ENCODE peak calls at places on chromosomes 2 and 18, in six cellular contexts. D, M, X, P, G and K are unnamed samples.

GRCh38 chr2:110647777-110648176 is 30.1 kb downstream of the BUB1 start:
- DNase-seq in M (no peak), X (no peak), P (no peak), G (no peak), D (no peak), K (no peak)

GRCh38 chr2:217735899-217736298 is 266.9 kb downstream of the TNS1 start:
- DNase-seq in P (no peak), M (no peak), D (no peak), G (no peak), X (no peak), K (no peak)

GRCh38 chr2:101467306-101467705 is 7.6 kb downstream of the RFX8 start:
- DNase-seq in D (peak; percentile 32), P (peak; percentile 88), X (peak; percentile 48), G (peak; percentile 38), M (peak; percentile 42), K (peak; percentile 51)

GRCh38 chr2:32422133-32422532 is 65.3 kb downstream of the BIRC6 start:
- DNase-seq in G (no peak), P (no peak), M (peak; percentile 22), D (no peak), X (no peak), K (no peak)

GRCh38 chr2:177689623-177690022 is 297.1 kb downstream of the AGPS start:
- DNase-seq in X (no peak), M (no peak), D (no peak), P (no peak), G (no peak), K (no peak)

GRCh38 chr2:53353372-53354111 is 414.1 kb upstream of the CHAC2 start:
- DNase-seq in D (peak; percentile 4), G (peak; percentile 51), M (peak; percentile 15), P (peak; percentile 57), X (no peak), K (peak; percentile 41)

GRCh38 chr2:148888003-148888501 is 13.0 kb downstream of the KIF5C start:
- DNase-seq in X (no peak), M (no peak), P (peak; percentile 59), G (no peak), D (peak; percentile 44), K (peak; percentile 49)

GRCh38 chr2:39730685-39731302 is 48.3 kb downstream of the THUMPD2 start:
- DNase-seq in D (no peak), X (no peak), M (peak; percentile 35), G (peak; percentile 46), P (peak; percentile 74), K (no peak)

GRCh38 chr2:231708773-231709635 is 679 bp downstream of the PTMA start:
- DNase-seq in M (peak; percentile 31), D (no peak), X (peak; percentile 50), G (peak; percentile 69), P (peak; percentile 51), K (no peak)

GRCh38 chr18:29176681-29177080 is 999.8 kb upstream of the CDH2 start:
- DNase-seq in D (no peak), G (no peak), X (no peak), P (no peak), M (no peak), K (no peak)

GRCh38 chr2:176075476-176075875 is 8.3 kb downstream of the EVX2 start:
- DNase-seq in D (no peak), X (peak; percentile 57), M (no peak), G (no peak), P (peak; percentile 80), K (peak; percentile 53)

GRCh38 chr18:6561029-6561861 is 146.5 kb upstream of the L3MBTL4 start:
- DNase-seq in D (no peak), P (peak; percentile 57), M (peak; percentile 67), X (no peak), G (peak; percentile 85), K (no peak)

GRCh38 chr18:6557052-6557451 is 142.3 kb upstream of the L3MBTL4 start:
- DNase-seq in G (peak; percentile 23), M (no peak), X (no peak), D (peak; percentile 33), P (peak; percentile 40), K (peak; percentile 67)

GRCh38 chr18:6558770-6559169 is 144.1 kb upstream of the L3MBTL4 start:
- DNase-seq in P (no peak), G (no peak), D (no peak), M (no peak), X (no peak), K (no peak)

GRCh38 chr18:6561893-6562292 is 147.2 kb upstream of the L3MBTL4 start:
- DNase-seq in P (no peak), G (no peak), D (no peak), X (no peak), M (no peak), K (no peak)

GRCh38 chr18:6557470-6558245 is 142.9 kb upstream of the L3MBTL4 start:
- DNase-seq in M (no peak), D (no peak), X (no peak), G (no peak), P (no peak), K (peak; percentile 75)
- H3K18ac ChIP-seq in M (no peak overlapping the region), D (no peak overlapping the region), X (peak overlapping the region; percentile 9), G (no peak overlapping the region), P (peak overlapping the region; percentile 4), K (no peak overlapping the region)

GRCh38 chr2:1811258-1811970 is 67.1 kb upstream of the PXDN start:
- DNase-seq in D (no peak), G (no peak), M (peak; percentile 5), P (no peak), X (no peak), K (no peak)
- H2AK5ac ChIP-seq in D (no peak overlapping the region), G (no peak overlapping the region), M (peak overlapping the region; percentile 24), P (no peak overlapping the region), X (no peak overlapping the region), K (no peak overlapping the region)

DNA sequence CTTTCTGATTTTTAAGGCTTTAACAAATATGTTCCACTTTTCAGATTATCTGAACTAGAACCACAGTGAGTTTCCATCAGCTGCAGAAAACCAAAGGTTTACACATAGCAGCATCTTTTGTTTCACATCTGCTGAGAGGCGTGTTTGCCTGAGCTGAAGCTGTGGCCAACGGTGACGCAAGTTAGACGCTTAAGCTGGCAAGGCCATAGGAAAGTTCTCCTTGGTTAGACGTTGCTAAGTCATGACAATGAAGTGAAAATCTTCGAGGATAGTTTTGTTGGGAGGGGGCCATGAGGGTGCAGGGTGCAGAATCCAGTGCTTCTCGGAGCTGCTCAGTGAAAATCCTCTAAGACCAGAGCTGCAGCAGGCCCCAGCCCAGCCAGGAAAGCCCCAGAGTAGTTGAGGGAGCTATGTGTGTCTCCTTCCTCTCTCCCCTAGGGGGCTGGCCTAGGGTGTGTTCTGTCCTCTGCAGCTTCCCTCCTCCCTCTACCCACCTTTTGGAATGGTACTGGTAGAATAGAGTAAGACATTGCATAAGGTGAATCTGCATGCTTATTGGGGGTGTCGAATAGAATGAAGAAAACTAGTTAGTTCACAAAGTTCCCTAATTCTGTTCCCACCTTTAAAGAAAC is 105.4 kb downstream of the FHOD3 start:
- DNase-seq in P (peak; percentile 57), M (peak; percentile 35), X (no peak), G (no peak), D (no peak), K (peak; percentile 61)
- H3K18ac ChIP-seq in P (no peak overlapping the region), M (no peak overlapping the region), X (no peak overlapping the region), G (no peak overlapping the region), D (no peak overlapping the region), K (no peak overlapping the region)

GRCh38 chr2:160491922-160492371 is 1.7 kb downstream of the RBMS1 start:
- DNase-seq in M (peak; percentile 75), P (peak; percentile 71), G (peak; percentile 86), X (no peak), D (no peak), K (no peak)

GRCh38 chr2:160490760-160491367 is 2.7 kb downstream of the RBMS1 start:
- DNase-seq in M (no peak), P (no peak), X (no peak), G (no peak), D (no peak), K (no peak)

GRCh38 chr2:160494243-160494642 is 636 bp upstream of the RBMS1 start:
- DNase-seq in X (no peak), M (no peak), D (no peak), G (peak; percentile 46), P (no peak), K (no peak)

GRCh38 chr2:160492401-160493226 is 993 bp downstream of the RBMS1 start:
- DNase-seq in M (peak; percentile 67), P (peak; percentile 95), D (peak; percentile 87), X (peak; percentile 90), G (peak; percentile 82), K (peak; percentile 90)

DNA sequence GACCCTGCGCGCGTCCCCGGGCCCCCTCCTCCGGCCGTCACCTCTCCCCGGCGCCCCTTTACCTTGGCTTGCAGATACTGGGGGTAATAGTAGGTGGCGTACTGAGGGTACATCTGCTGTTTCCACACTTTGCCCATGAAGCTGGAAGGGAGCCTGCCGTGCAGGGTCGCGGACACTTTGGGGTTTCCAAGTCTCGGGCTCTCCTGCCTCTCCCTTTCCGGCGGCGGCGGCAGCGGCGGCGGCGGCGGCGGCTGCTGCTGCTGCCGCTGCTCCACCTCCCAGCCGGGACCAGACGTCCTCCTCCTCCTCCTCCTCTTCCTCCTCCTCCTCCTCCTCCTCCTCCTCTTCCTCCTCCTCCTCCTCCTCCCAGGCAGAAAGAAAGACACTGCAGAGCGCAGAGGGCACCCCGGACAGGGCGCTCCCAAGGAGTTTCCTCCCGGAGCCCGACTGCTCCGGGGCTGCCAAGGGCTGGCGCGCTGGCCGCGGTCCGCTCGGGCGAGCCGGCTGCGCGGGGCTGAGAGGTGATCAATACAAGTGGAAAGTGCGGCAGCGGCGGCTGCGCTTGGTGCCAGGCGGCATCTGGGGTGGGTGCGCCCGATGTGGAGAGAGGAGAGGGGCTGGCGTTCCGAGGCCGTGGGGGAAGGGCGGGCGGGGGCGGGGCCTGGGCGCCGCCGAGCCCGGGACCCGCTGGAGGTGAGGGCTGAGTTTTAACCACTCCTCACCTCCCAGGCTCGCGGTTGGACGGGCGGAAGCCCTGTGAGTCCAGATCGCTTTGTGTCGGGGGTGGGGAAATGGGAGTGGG is at the start of gene RBMS1:
- DNase-seq in P (peak; percentile 85), X (peak; percentile 78), G (peak; percentile 65), D (peak; percentile 65), M (peak; percentile 44), K (peak; percentile 81)
- H2AK5ac ChIP-seq in P (no peak within 1 kb of the TSS), X (no peak within 1 kb of the TSS), G (no peak within 1 kb of the TSS), D (no peak within 1 kb of the TSS), M (peak within 1 kb of the TSS; percentile 96), K (no peak within 1 kb of the TSS)

GRCh38 chr2:98445167-98445522 is 487 bp downstream of the INPP4A start:
- DNase-seq in X (no peak), M (no peak), G (peak; percentile 49), D (no peak), P (no peak), K (no peak)
- H3K18ac ChIP-seq in X (peak overlapping the region; percentile 6), M (no peak overlapping the region), G (peak overlapping the region; percentile 89), D (peak overlapping the region; percentile 77), P (peak overlapping the region; percentile 98), K (no peak overlapping the region)

DNA sequence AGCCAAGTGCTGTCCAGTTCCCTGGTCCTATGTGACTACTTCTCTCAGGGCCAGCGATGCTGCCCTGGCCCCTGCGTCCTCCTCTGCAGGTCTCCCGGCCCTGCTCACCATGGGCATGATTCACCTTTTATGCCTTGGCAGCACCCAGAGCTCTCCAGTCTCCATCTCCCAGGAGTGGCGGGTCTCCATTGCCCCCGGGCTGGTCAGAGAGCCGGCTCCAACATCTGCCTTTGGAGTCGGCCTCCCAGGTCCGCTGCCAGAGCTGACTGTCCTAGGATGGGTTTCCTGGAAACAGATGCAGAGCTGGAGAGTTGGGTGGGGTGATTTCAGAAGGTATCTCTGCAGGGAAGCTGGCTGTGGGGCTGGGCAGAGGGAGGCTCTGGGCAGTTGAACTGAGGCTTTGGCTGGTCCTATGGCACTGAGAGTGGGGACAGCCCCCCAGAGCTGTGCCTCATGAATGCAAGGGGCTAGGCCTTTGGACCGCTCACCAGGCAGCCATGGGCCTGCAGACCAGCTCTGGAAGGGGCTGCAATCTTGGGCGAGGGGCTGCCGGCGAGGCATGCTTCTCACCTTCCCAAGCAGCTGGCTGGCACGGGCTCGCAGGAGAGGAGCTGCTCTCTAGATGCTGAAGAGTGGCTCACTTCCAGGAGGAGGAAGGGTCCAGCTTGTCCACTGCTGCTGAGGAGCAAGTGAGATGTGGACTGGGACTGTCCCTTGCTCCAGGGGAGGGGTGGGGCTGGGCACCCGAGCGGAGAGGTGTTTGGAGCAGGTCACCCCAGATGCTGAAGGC is 59.8 kb upstream of the HS6ST1 start:
- DNase-seq in D (no peak), M (no peak), G (no peak), P (no peak), X (no peak), K (peak; percentile 25)
- H2AK5ac ChIP-seq in D (peak overlapping the region; percentile 78), M (peak overlapping the region; percentile 60), G (peak overlapping the region; percentile 66), P (peak overlapping the region; percentile 40), X (peak overlapping the region; percentile 93), K (no peak overlapping the region)